ENCODE peak calls at places on chromosomes 1 and 21, in nine cellular contexts. K, S, M, H, J, D, V, C and P are unnamed samples.

GRCh38 chr1:150762559-150762958 is 3.0 kb downstream of the CTSS start:
- DNase-seq in K (no peak), S (no peak), M (no peak), H (no peak), J (no peak), D (no peak), V (no peak), C (no peak), P (no peak)

GRCh38 chr1:86872086-86872485 is 41.8 kb downstream of the SELENOF start:
- DNase-seq in K (peak; percentile 9), S (peak; percentile 9), M (peak; percentile 11), H (peak; percentile 31), J (no peak), D (no peak), V (no peak), C (no peak), P (no peak)

GRCh38 chr1:80917826-80918225 is 882.9 kb upstream of the ADGRL2 start:
- DNase-seq in K (no peak), S (peak; percentile 8), M (no peak), H (no peak), J (no peak), D (no peak), V (no peak), C (no peak), P (no peak)

GRCh38 chr1:230091473-230092231 is 24.6 kb downstream of the GALNT2 start:
- DNase-seq in K (no peak), S (no peak), M (no peak), H (peak; percentile 67), J (no peak), D (no peak), V (no peak), C (no peak), P (no peak)

GRCh38 chr1:167635941-167636340 is 5.9 kb downstream of the RCSD1 start:
- DNase-seq in K (no peak), S (no peak), M (no peak), H (no peak), J (no peak), D (no peak), V (no peak), C (no peak), P (no peak)

GRCh38 chr1:234755449-234755863 is 145.5 kb upstream of the IRF2BP2 start:
- DNase-seq in K (peak; percentile 94), S (peak; percentile 79), M (peak; percentile 86), H (peak; percentile 90), J (no peak), D (no peak), V (peak; percentile 74), C (no peak), P (peak; percentile 85)

GRCh38 chr1:153395776-153396175 is 4.9 kb upstream of the S100A8 start:
- DNase-seq in K (no peak), S (no peak), M (no peak), H (no peak), J (peak; percentile 2), D (no peak), V (no peak), C (no peak), P (no peak)

GRCh38 chr21:33061233-33061632 is 8.7 kb upstream of the OLIG1 start:
- DNase-seq in K (no peak), S (no peak), M (no peak), H (no peak), J (no peak), D (no peak), V (no peak), C (no peak), P (no peak)

GRCh38 chr1:153626929-153627796 is at the start of gene S100A13:
- DNase-seq in K (peak; percentile 97), S (peak; percentile 97), M (peak; percentile 92), H (peak; percentile 94), J (peak; percentile 70), D (peak; percentile 67), V (no peak), C (peak; percentile 95), P (no peak)

GRCh38 chr1:245673920-245674414 is 519.2 kb downstream of the KIF26B start:
- DNase-seq in K (peak; percentile 22), S (peak; percentile 52), M (no peak), H (peak; percentile 68), J (no peak), D (peak; percentile 83), V (no peak), C (no peak), P (no peak)

GRCh38 chr1:168469690-168470089 is 74.1 kb downstream of the XCL2 start:
- DNase-seq in K (peak; percentile 71), S (peak; percentile 77), M (no peak), H (peak; percentile 83), J (peak; percentile 18), D (no peak), V (peak; percentile 70), C (peak; percentile 85), P (no peak)

GRCh38 chr1:2815551-2815950 is 14.1 kb upstream of the TTC34 start:
- DNase-seq in K (no peak), S (no peak), M (no peak), H (no peak), J (no peak), D (no peak), V (no peak), C (no peak), P (no peak)

GRCh38 chr1:155064109-155064812 is 721 bp downstream of the EFNA4 start:
- DNase-seq in K (no peak), S (peak; percentile 49), M (no peak), H (peak; percentile 65), J (no peak), D (peak; percentile 58), V (no peak), C (peak; percentile 61), P (no peak)
- H3K27ac ChIP-seq in K (peak overlapping the region; percentile 90), S (no peak overlapping the region), M (peak overlapping the region; percentile 21), H (no peak overlapping the region), J (peak overlapping the region; percentile 92), D (no peak overlapping the region), V (no peak overlapping the region), C (peak overlapping the region; percentile 45), P (peak overlapping the region; percentile 47)

GRCh38 chr1:47558601-47559593 is 121.1 kb downstream of the FOXD2 start:
- DNase-seq in K (no peak), S (no peak), M (no peak), H (no peak), J (no peak), D (no peak), V (no peak), C (no peak), P (no peak)
- H3K27ac ChIP-seq in K (no peak overlapping the region), S (no peak overlapping the region), M (no peak overlapping the region), H (no peak overlapping the region), J (no peak overlapping the region), D (no peak overlapping the region), V (no peak overlapping the region), C (no peak overlapping the region), P (no peak overlapping the region)

GRCh38 chr1:206967096-206967851 is 3.0 kb downstream of the FCAMR start:
- DNase-seq in K (peak; percentile 81), S (peak; percentile 35), M (no peak), H (peak; percentile 30), J (no peak), D (no peak), V (peak; percentile 81), C (no peak), P (no peak)
- H3K27ac ChIP-seq in K (no peak overlapping the region), S (peak overlapping the region; percentile 11), M (no peak overlapping the region), H (no peak overlapping the region), J (no peak overlapping the region), D (no peak overlapping the region), V (no peak overlapping the region), C (no peak overlapping the region), P (no peak overlapping the region)

GRCh38 chr1:114114751-114115104 is 38.9 kb downstream of the SYT6 start:
- DNase-seq in K (no peak), S (no peak), M (no peak), H (no peak), J (no peak), D (no peak), V (no peak), C (no peak), P (no peak)

GRCh38 chr1:114111731-114112661 is 41.7 kb downstream of the SYT6 start:
- DNase-seq in K (no peak), S (no peak), M (no peak), H (no peak), J (no peak), D (no peak), V (no peak), C (no peak), P (no peak)

GRCh38 chr1:114112775-114113174 is 40.9 kb downstream of the SYT6 start:
- DNase-seq in K (no peak), S (no peak), M (no peak), H (no peak), J (no peak), D (no peak), V (no peak), C (no peak), P (no peak)

GRCh38 chr1:114116086-114116485 is 37.6 kb downstream of the SYT6 start:
- DNase-seq in K (no peak), S (no peak), M (no peak), H (no peak), J (no peak), D (no peak), V (no peak), C (no peak), P (no peak)

GRCh38 chr1:114113801-114114750 is 39.6 kb downstream of the SYT6 start:
- DNase-seq in K (no peak), S (no peak), M (no peak), H (peak; percentile 17), J (no peak), D (no peak), V (peak; percentile 80), C (peak; percentile 19), P (no peak)
- H3K27ac ChIP-seq in K (no peak overlapping the region), S (no peak overlapping the region), M (no peak overlapping the region), H (no peak overlapping the region), J (no peak overlapping the region), D (no peak overlapping the region), V (peak overlapping the region; percentile 59), C (no peak overlapping the region), P (no peak overlapping the region)

GRCh38 chr1:165888552-165888920 is 61.1 kb downstream of the UCK2 start:
- DNase-seq in K (no peak), S (no peak), M (no peak), H (no peak), J (no peak), D (no peak), V (no peak), C (no peak), P (no peak)

GRCh38 chr1:165887877-165888551 is 60.6 kb downstream of the UCK2 start:
- DNase-seq in K (no peak), S (no peak), M (no peak), H (no peak), J (no peak), D (no peak), V (no peak), C (no peak), P (no peak)

GRCh38 chr1:165885305-165885694 is 57.9 kb downstream of the UCK2 start:
- DNase-seq in K (no peak), S (no peak), M (no peak), H (no peak), J (no peak), D (no peak), V (no peak), C (no peak), P (no peak)

GRCh38 chr1:165886193-165886592 is 58.8 kb downstream of the UCK2 start:
- DNase-seq in K (no peak), S (no peak), M (no peak), H (no peak), J (no peak), D (no peak), V (no peak), C (no peak), P (no peak)

GRCh38 chr1:165886988-165887387 is 59.6 kb downstream of the UCK2 start:
- DNase-seq in K (no peak), S (no peak), M (no peak), H (no peak), J (no peak), D (no peak), V (no peak), C (no peak), P (no peak)
- H3K27ac ChIP-seq in K (no peak overlapping the region), S (peak overlapping the region; percentile 20), M (no peak overlapping the region), H (no peak overlapping the region), J (peak overlapping the region; percentile 57), D (no peak overlapping the region), V (no peak overlapping the region), C (no peak overlapping the region), P (no peak overlapping the region)